ENCODE peak calls at places on chromosomes 2 and 18, in nine cellular contexts. Z is GM13976, J is sigmoid colon, Y is AG10803, A is caudate nucleus, F is DMS79, X is SW 1271, Q is heart right ventricle, C is foreskin fibroblast. G is an unnamed sample.

GRCh38 chr18:3451166-3451988 is 1.4 kb downstream of the TGIF1 start:
- DNase-seq in Z (peak), J (peak), Y (peak), A (peak), F (peak), X (peak), Q (peak), C (peak), G (no peak)

GRCh38 chr2:73291093-73291460 is 2.3 kb downstream of the EGR4 start:
- DNase-seq in Z (peak), J (no peak), Y (peak), A (no peak), F (no peak), X (no peak), Q (peak), C (peak), G (no peak)

GRCh38 chr18:51491678-51492372 is 294.3 kb upstream of the MEX3C start:
- DNase-seq in Z (no peak), J (no peak), Y (no peak), A (no peak), F (no peak), X (no peak), Q (no peak), C (no peak), G (no peak)

GRCh38 chr2:63788070-63788469 is 53.6 kb upstream of the UGP2 start:
- DNase-seq in Z (no peak), J (no peak), Y (peak), A (no peak), F (no peak), X (no peak), Q (no peak), C (peak), G (peak)

GRCh38 chr2:26273501-26273900 is 28.8 kb downstream of the HADHB start:
- DNase-seq in Z (no peak), J (no peak), Y (peak), A (no peak), F (no peak), X (no peak), Q (no peak), C (peak), G (no peak)

GRCh38 chr2:25362564-25363145 is 20.9 kb upstream of the DNMT3A start:
- DNase-seq in Z (peak), J (peak), Y (no peak), A (no peak), F (no peak), X (no peak), Q (peak), C (peak), G (no peak)

GRCh38 chr2:207219716-207220414 is 54.1 kb upstream of the KLF7 start:
- DNase-seq in Z (no peak), J (no peak), Y (peak), A (no peak), F (no peak), X (no peak), Q (no peak), C (peak), G (peak)

GRCh38 chr18:35215026-35215425 is 25.8 kb upstream of the ZNF397 start:
- DNase-seq in Z (no peak), J (no peak), Y (no peak), A (no peak), F (no peak), X (no peak), Q (no peak), C (no peak), G (no peak)

GRCh38 chr2:176826356-176826755 is 386.2 kb upstream of the HNRNPA3 start:
- DNase-seq in Z (no peak), J (no peak), Y (no peak), A (no peak), F (no peak), X (no peak), Q (no peak), C (no peak), G (no peak)

GRCh38 chr2:239222346-239223028 is 178.3 kb downstream of the HDAC4 start:
- DNase-seq in Z (no peak), J (peak), Y (peak), A (no peak), F (no peak), X (no peak), Q (no peak), C (peak), G (no peak)

GRCh38 chr2:70962211-70962884 is 16.1 kb upstream of the ANKRD53 start:
- DNase-seq in Z (peak), J (no peak), Y (no peak), A (no peak), F (no peak), X (no peak), Q (no peak), C (no peak), G (no peak)

GRCh38 chr2:7845332-7845731 is 836.5 kb upstream of the ID2 start:
- DNase-seq in Z (no peak), J (no peak), Y (peak), A (no peak), F (no peak), X (no peak), Q (no peak), C (peak), G (peak)

GRCh38 chr2:54088191-54088634 is 27.2 kb upstream of the ACYP2 start:
- DNase-seq in Z (no peak), J (no peak), Y (peak), A (no peak), F (no peak), X (no peak), Q (no peak), C (peak), G (no peak)

GRCh38 chr18:36325846-36326245 is 28.3 kb downstream of the FHOD3 start:
- DNase-seq in Z (no peak), J (no peak), Y (no peak), A (no peak), F (no peak), X (no peak), Q (no peak), C (no peak), G (no peak)